ENCODE peak calls at places on chromosome 9, in ten cellular contexts. L, X, J, O, C, M, N, Y, H and S are unnamed samples.

GRCh38 chr9:114693248-114693895 is 11.4 kb upstream of the TEX48 start:
- DNase-seq in L (no peak), O (no peak), N (no peak), J (no peak), X (no peak), M (no peak), H (no peak), Y (no peak), C (no peak), S (no peak)

GRCh38 chr9:7121055-7121454 is 363.3 kb downstream of the KDM4C start:
- DNase-seq in H (no peak), Y (no peak), O (no peak), M (no peak), X (no peak), C (no peak), N (no peak), L (no peak), J (no peak), S (no peak)

GRCh38 chr9:137671721-137672120 is 52.9 kb downstream of the EHMT1 start:
- DNase-seq in J (no peak), M (no peak), H (no peak), Y (no peak), C (no peak), L (peak; percentile 51), O (no peak), X (no peak), N (no peak), S (no peak)

GRCh38 chr9:36101916-36102741 is 34.4 kb upstream of the GLIPR2 start:
- DNase-seq in M (peak; percentile 20), N (no peak), C (peak; percentile 88), H (no peak), Y (peak; percentile 100), J (no peak), O (no peak), L (no peak), X (peak; percentile 47), S (no peak)

GRCh38 chr9:125516381-125516960 is 190.5 kb downstream of the MAPKAP1 start:
- DNase-seq in H (no peak), O (no peak), M (no peak), J (no peak), L (no peak), C (no peak), Y (no peak), N (no peak), X (no peak), S (no peak)

GRCh38 chr9:84266087-84266561 is 74.4 kb downstream of the SLC28A3 start:
- DNase-seq in N (no peak), H (no peak), O (no peak), M (no peak), L (no peak), J (no peak), Y (no peak), X (peak; percentile 9), C (no peak), S (no peak)

GRCh38 chr9:84669293-84670105 is at the start of gene NTRK2:
- DNase-seq in O (no peak), H (peak; percentile 45), X (no peak), J (no peak), L (peak; percentile 75), N (peak; percentile 59), C (peak; percentile 23), M (no peak), Y (peak; percentile 2), S (no peak)

GRCh38 chr9:135884328-135885035 is 22.9 kb downstream of the CAMSAP1 start:
- DNase-seq in L (no peak), Y (peak; percentile 86), H (no peak), O (no peak), M (no peak), J (no peak), X (no peak), C (no peak), N (no peak), S (no peak)

GRCh38 chr9:87179556-87180340 is 232.4 kb upstream of the GAS1 start:
- DNase-seq in L (no peak), C (no peak), X (no peak), O (no peak), M (no peak), N (no peak), J (no peak), Y (no peak), H (no peak), S (no peak)

GRCh38 chr9:131668057-131668438 is 71.8 kb downstream of the RAPGEF1 start:
- DNase-seq in C (no peak), N (no peak), H (no peak), J (no peak), Y (no peak), O (no peak), X (no peak), L (no peak), M (no peak), S (no peak)
- TF ChIP-seq POLR2A in C (no peak), N (no peak), H (no peak), J (no peak), Y (no peak), O (no peak), X (no peak), L (no peak), M (no peak), S (no peak)

DNA sequence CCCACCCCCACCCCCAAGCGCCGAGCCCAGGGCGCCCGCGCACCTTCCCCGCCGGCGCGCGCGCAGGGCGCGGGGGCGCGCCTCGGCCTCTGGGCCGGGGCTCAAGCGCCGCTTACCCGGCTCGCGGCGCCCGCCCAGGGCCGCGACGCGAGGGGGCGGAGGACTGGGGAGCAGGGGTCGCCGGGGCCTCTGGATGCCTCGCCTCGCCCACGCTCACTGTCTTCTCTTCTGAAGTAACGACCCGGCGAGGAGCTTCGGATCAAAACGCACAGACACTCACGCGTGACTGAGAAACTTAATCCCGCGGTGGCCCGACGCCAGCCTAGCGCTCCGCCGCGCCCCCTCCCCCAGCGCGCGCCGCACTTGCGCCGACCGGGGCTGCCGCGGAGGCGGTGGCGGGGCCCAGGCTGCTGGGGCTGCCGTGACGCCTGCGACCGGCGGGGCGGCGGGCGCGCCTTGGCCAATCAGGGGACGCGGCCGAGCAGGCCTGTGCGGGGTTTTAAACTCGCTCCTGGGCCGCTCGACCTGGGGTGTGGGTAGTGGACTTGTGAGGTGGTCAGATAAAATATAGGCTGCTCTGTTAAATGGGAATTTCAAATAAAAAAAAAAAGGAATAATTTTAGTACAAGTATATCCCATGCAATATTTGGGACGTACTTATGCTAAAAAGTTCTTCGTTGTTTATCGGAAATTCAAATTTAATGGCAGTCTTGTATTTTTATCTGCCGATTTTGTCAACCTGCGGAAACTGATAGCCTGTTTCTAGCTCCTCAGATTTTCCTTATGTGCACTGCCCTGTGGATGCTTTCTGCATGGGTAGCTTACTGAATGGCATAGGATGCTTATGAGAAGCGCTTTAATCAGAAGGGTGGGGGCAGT is at the start of gene MPDZ:
- DNase-seq in X (peak; percentile 74), M (peak; percentile 71), H (peak; percentile 65), L (no peak), N (peak; percentile 58), C (peak; percentile 81), Y (peak; percentile 66), O (no peak), J (peak; percentile 37), S (no peak)
- H3K4me1 ChIP-seq in X (peaks cover 23% of the 10 kb centered on the region), M (peaks cover 6% of the 10 kb centered on the region), H (no peaks in the 10 kb centered on the region), L (peaks cover 5% of the 10 kb centered on the region), N (no peaks in the 10 kb centered on the region), C (peaks cover 25% of the 10 kb centered on the region), Y (peaks cover 16% of the 10 kb centered on the region), O (no peaks in the 10 kb centered on the region), J (peaks cover 12% of the 10 kb centered on the region), S (no peaks in the 10 kb centered on the region)

GRCh38 chr9:71202931-71203330 is 81.5 kb upstream of the TRPM3 start:
- DNase-seq in C (no peak), H (no peak), J (no peak), O (no peak), X (no peak), Y (no peak), L (no peak), M (no peak), N (no peak), S (no peak)
- TF ChIP-seq POLR2A in C (no peak), H (no peak), J (no peak), O (no peak), X (no peak), Y (no peak), L (no peak), M (no peak), N (no peak), S (no peak)

DNA sequence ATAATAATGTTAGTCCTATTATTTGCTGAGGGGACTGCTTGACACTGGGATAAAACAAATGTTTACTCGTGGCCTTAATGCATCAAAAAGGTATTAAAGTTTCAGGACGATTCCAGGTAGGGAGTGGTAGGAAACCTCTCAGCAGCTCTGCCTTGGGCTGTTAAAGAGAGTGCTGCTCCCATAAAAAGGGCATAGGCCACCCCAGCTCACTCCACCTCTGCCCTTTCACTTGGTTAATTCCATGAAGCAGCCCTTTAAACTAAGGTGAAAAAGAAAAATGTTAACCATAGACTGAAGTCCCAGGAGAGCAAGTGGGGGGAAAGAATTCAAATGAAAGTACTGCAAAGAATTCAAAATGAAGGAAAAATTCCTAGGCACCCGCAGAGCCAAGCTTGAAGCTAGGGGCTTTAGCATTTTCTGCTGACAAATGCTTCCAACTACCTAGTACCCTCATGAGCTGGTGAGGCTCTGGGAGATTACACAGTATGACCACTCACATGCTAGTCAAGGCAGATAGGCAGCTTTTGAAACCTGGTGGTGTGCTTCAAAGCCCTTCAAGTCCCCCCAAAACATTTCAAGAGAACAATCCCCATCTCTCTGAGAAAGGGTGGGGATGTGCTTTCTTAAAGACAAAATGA is 8.5 kb downstream of the KLF9 start:
- DNase-seq in X (no peak), J (peak; percentile 46), C (no peak), L (no peak), O (no peak), M (no peak), H (no peak), N (peak; percentile 11), Y (no peak), S (peak; percentile 61)
- H3K4me1 ChIP-seq in X (no peaks in the 10 kb centered on the region), J (peaks cover 94% of the 10 kb centered on the region), C (peaks cover 28% of the 10 kb centered on the region), L (peaks cover 97% of the 10 kb centered on the region), O (peaks cover 32% of the 10 kb centered on the region), M (peaks cover 5% of the 10 kb centered on the region), H (peaks cover 63% of the 10 kb centered on the region), N (peaks cover 26% of the 10 kb centered on the region), Y (peaks cover 34% of the 10 kb centered on the region), S (peaks cover 76% of the 10 kb centered on the region)

GRCh38 chr9:129901922-129902321 is 66.7 kb downstream of the USP20 start:
- DNase-seq in X (no peak), Y (no peak), H (no peak), O (no peak), L (no peak), C (no peak), J (no peak), N (no peak), M (no peak), S (no peak)

GRCh38 chr9:129908846-129909245 is 73.6 kb downstream of the USP20 start:
- DNase-seq in L (no peak), X (no peak), O (no peak), C (no peak), Y (no peak), N (no peak), H (no peak), M (no peak), J (no peak), S (no peak)

GRCh38 chr9:129907196-129907595 is 71.9 kb downstream of the USP20 start:
- DNase-seq in O (no peak), J (no peak), H (no peak), X (no peak), M (no peak), C (no peak), N (no peak), L (no peak), Y (peak; percentile 17), S (no peak)

GRCh38 chr9:129902735-129903134 is 67.5 kb downstream of the USP20 start:
- DNase-seq in X (no peak), C (no peak), H (no peak), L (no peak), Y (no peak), O (no peak), M (no peak), N (no peak), J (no peak), S (no peak)

GRCh38 chr9:129904734-129905133 is 69.5 kb downstream of the USP20 start:
- DNase-seq in Y (no peak), H (no peak), O (no peak), J (no peak), N (no peak), M (no peak), C (no peak), L (no peak), X (no peak), S (no peak)
- TF ChIP-seq POLR2A in Y (no peak), H (no peak), O (no peak), J (no peak), N (no peak), M (no peak), C (no peak), L (no peak), X (no peak), S (no peak)